ENCODE peak calls at places on chromosomes 1 and 21, in four cellular contexts. One of them, this sample, is unnamed.

GRCh38 chr21:15495965-15496364 is 233.8 kb upstream of the USP25 start:
- DNase-seq in Panc1: no peak
- DNase-seq in HCT116: no peak
- DNase-seq in HepG2: peak
- DNase-seq in this sample: no peak

GRCh38 chr1:56570924-56571372 is 8.4 kb downstream of the PLPP3 start:
- DNase-seq in Panc1: no peak
- DNase-seq in HCT116: no peak
- DNase-seq in HepG2: no peak
- DNase-seq in this sample: no peak

GRCh38 chr1:60904079-60904852 is 178.1 kb upstream of the NFIA start:
- DNase-seq in Panc1: no peak
- DNase-seq in HCT116: no peak
- DNase-seq in HepG2: no peak
- DNase-seq in this sample: no peak

GRCh38 chr21:31473685-31474345 is 129.8 kb upstream of the TIAM1 start:
- DNase-seq in Panc1: no peak
- DNase-seq in HCT116: no peak
- DNase-seq in HepG2: no peak
- DNase-seq in this sample: no peak

GRCh38 chr1:20660363-20661234 is 570 bp downstream of the DDOST start:
- DNase-seq in Panc1: no peak
- DNase-seq in HCT116: no peak
- DNase-seq in HepG2: no peak
- DNase-seq in this sample: no peak

GRCh38 chr1:89575207-89575606 is 50.6 kb downstream of the LRRC8B start:
- DNase-seq in Panc1: no peak
- DNase-seq in HCT116: no peak
- DNase-seq in HepG2: no peak
- DNase-seq in this sample: no peak

GRCh38 chr1:19011832-19012231 is 55.4 kb upstream of the IFFO2 start:
- DNase-seq in Panc1: peak
- DNase-seq in HCT116: no peak
- DNase-seq in HepG2: no peak
- DNase-seq in this sample: no peak

GRCh38 chr1:228207381-228207810 is 448 bp upstream of the OBSCN start:
- DNase-seq in Panc1: no peak
- DNase-seq in HCT116: no peak
- DNase-seq in HepG2: no peak
- DNase-seq in this sample: no peak

GRCh38 chr1:56107278-56107643 is 472.1 kb downstream of the PLPP3 start:
- DNase-seq in Panc1: no peak
- DNase-seq in HCT116: no peak
- DNase-seq in HepG2: no peak
- DNase-seq in this sample: no peak

GRCh38 chr1:42290130-42290529 is 44.9 kb downstream of the FOXJ3 start:
- DNase-seq in Panc1: no peak
- DNase-seq in HCT116: no peak
- DNase-seq in HepG2: no peak
- DNase-seq in this sample: no peak

GRCh38 chr1:9867408-9868243 is 42.4 kb downstream of the CTNNBIP1 start:
- DNase-seq in Panc1: no peak
- DNase-seq in HCT116: no peak
- DNase-seq in HepG2: peak
- DNase-seq in this sample: peak

GRCh38 chr1:236904874-236905741 is 99.1 kb downstream of the MT1HL1 start:
- DNase-seq in Panc1: peak
- DNase-seq in HCT116: peak
- DNase-seq in HepG2: peak
- DNase-seq in this sample: peak

GRCh38 chr1:225882699-225883615 is 777 bp upstream of the TMEM63A start:
- DNase-seq in Panc1: no peak
- DNase-seq in HCT116: no peak
- DNase-seq in HepG2: peak
- DNase-seq in this sample: peak

GRCh38 chr1:160124709-160125478 is 9.3 kb downstream of the ATP1A2 start:
- DNase-seq in Panc1: peak
- DNase-seq in HCT116: peak
- DNase-seq in HepG2: peak
- DNase-seq in this sample: no peak

DNA sequence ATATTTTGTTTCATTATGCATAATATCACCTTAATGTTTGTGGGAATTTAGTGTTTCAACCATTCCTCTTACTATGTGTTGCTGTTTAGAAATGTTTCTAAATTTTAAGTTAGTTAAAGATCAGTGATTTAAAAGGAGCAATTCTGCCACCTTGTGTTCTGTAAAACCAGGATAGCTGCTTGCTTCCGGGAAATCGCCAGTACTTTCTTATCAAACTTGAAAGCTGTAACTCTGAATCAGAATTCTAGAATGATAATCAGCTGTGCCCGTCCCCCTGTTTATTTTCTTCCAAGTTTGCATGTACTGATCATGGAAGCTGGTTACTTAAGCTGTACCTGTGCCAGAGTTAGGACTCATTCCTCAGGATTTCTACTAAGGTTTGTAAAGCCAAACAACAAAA is 656.4 kb downstream of the LTN1 start:
- DNase-seq in Panc1: no peak
- DNase-seq in HCT116: no peak
- DNase-seq in HepG2: peak
- DNase-seq in this sample: no peak
- TF ChIP-seq TCF7L2 in Panc1: no peak
- TF ChIP-seq TCF7L2 in HCT116: no peak
- TF ChIP-seq TCF7L2 in HepG2: no peak
- TF ChIP-seq TCF7L2 in this sample: no peak

DNA sequence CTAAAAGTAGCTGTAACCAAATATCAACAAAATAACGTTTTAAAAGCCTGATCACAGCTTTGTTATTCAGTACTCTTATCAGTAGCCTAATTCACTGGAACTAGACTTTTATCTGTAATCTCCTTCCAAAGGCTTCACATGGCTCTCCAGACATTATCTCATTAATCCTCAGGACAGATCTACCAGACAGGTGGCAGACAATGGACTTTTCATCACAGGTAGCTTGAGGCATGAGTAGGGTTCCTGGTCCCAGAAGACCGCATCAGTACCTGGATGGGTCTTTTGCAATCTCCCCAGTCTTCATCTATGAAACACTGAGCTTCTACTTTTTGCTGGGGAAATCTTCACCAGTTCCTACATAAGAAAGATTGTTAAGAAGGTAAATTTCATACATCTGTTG is 132.2 kb upstream of the FOXD3 start:
- DNase-seq in Panc1: no peak
- DNase-seq in HCT116: no peak
- DNase-seq in HepG2: no peak
- DNase-seq in this sample: no peak
- TF ChIP-seq TCF7L2 in Panc1: no peak
- TF ChIP-seq TCF7L2 in HCT116: no peak
- TF ChIP-seq TCF7L2 in HepG2: no peak
- TF ChIP-seq TCF7L2 in this sample: no peak

DNA sequence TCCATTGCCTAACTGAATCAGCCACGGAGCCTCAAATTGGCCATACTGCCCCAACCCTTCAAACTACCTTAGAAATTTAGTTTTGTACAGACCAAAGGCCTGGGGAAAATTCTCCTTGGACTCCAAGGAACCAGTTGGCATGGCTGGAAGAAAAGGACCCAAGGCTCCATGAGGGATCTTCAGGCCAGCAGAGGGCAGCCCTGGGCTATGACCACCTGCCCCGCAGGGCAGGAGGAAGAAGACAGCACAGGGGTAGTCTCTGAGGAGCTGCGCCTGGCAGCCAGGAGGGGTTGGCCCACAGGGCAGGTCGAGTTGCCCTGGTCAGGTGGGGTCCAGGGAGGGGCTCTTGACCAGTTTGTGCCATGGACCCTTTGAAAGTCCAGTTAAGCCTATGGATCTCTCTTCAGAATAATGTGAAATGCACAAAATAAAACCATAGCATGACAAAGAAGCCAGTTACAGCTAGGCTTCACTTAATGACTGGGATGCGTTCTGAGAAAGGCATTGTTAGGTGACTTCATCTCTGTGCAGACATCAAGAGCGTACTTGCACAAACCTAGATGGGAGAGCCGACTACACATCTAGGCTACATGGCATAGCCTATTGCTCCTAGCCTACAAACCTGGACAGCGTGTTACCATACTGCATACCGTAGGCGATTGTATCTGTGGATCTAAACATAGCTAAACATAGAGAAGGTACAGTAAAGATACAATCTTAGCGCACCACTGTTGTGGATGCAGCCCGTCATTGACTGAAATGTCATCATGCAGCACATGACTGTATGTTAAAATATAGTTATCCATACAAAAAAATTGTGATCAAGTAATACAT is 26.1 kb downstream of the CACNA1S start:
- DNase-seq in Panc1: peak
- DNase-seq in HCT116: peak
- DNase-seq in HepG2: peak
- DNase-seq in this sample: peak
- TF ChIP-seq TCF7L2 in Panc1: no peak
- TF ChIP-seq TCF7L2 in HCT116: no peak
- TF ChIP-seq TCF7L2 in HepG2: no peak
- TF ChIP-seq TCF7L2 in this sample: no peak

DNA sequence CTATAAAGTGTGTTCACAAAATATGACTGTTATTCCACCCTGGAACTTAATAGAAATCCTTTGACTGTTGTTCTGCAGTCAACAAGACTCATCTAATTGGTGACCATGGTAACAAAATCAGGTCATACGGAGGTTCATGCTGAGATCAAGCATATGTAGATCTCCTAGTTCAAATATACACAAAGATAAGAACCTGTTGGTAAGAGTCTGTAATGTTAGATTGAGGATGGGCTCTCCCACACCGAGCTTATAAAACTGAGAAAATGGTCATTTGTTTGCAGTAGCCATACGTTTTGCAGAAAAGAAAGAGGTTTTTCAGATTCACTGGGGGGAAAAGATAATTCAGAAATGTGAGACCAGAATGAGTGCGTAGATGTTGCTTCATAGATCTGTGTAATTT is 468.1 kb downstream of the RPS6KC1 start:
- DNase-seq in Panc1: no peak
- DNase-seq in HCT116: no peak
- DNase-seq in HepG2: peak
- DNase-seq in this sample: no peak
- TF ChIP-seq TCF7L2 in Panc1: no peak
- TF ChIP-seq TCF7L2 in HCT116: no peak
- TF ChIP-seq TCF7L2 in HepG2: no peak
- TF ChIP-seq TCF7L2 in this sample: no peak

This sample was measured in K562.